ENCODE peak calls at places on chromosomes 2 and 18, in nine cellular contexts. R, L, Z, P, T, K, X, V and U are unnamed samples. For H3K4me1, the result is how much of the 10 kb centered on the place peaks cover.

GRCh38 chr18:23268641-23269040 is 133.4 kb downstream of the CABLES1 start:
- DNase-seq in R (no peak), L (no peak), K (no peak), Z (no peak), X (no peak), V (no peak), P (no peak), T (no peak), U (no peak)

GRCh38 chr2:182038579-182038978 is 52.9 kb downstream of the PPP1R1C start:
- DNase-seq in X (no peak), L (no peak), V (no peak), T (no peak), P (no peak), R (peak), Z (peak), K (no peak), U (no peak)

GRCh38 chr18:68925268-68925667 is 127.4 kb downstream of the CCDC102B start:
- DNase-seq in K (peak), L (no peak), Z (peak), X (peak), V (no peak), P (no peak), T (peak), R (no peak), U (no peak)

GRCh38 chr2:41400057-41400665 is 647.7 kb upstream of the PKDCC start:
- DNase-seq in Z (peak), R (no peak), X (peak), T (no peak), P (no peak), L (no peak), V (no peak), K (peak), U (no peak)

GRCh38 chr2:64212801-64213321 is 68.6 kb upstream of the PELI1 start:
- DNase-seq in R (no peak), X (peak), K (no peak), L (no peak), Z (peak), V (no peak), P (no peak), T (no peak), U (no peak)

GRCh38 chr2:20577495-20578235 is 73.2 kb downstream of the HS1BP3 start:
- DNase-seq in V (no peak), K (no peak), P (no peak), L (no peak), T (no peak), X (no peak), Z (peak), R (no peak), U (no peak)

GRCh38 chr2:215713393-215713792 is 277.5 kb upstream of the FN1 start:
- DNase-seq in Z (peak), V (no peak), L (no peak), T (no peak), P (no peak), R (no peak), X (no peak), K (no peak), U (no peak)

GRCh38 chr2:220510668-220511067 is 883.2 kb downstream of the SLC4A3 start:
- DNase-seq in X (no peak), P (no peak), V (no peak), Z (peak), R (no peak), K (no peak), L (no peak), T (no peak), U (no peak)

GRCh38 chr18:41146301-41146700 is 808.7 kb upstream of the PIK3C3 start:
- DNase-seq in L (no peak), V (no peak), Z (no peak), T (no peak), X (peak), K (peak), R (no peak), P (no peak), U (no peak)

GRCh38 chr2:33812707-33813106 is 213.6 kb upstream of the FAM98A start:
- DNase-seq in K (no peak), T (no peak), Z (peak), L (no peak), X (no peak), R (no peak), P (no peak), V (no peak), U (no peak)

GRCh38 chr2:215105607-215106354 is 32.6 kb downstream of the ABCA12 start:
- DNase-seq in P (no peak), R (no peak), V (no peak), L (no peak), Z (peak), X (no peak), T (no peak), K (no peak), U (no peak)

GRCh38 chr2:148603562-148603920 is 41.0 kb upstream of the EPC2 start:
- DNase-seq in T (no peak), V (no peak), P (no peak), X (no peak), L (no peak), R (no peak), K (no peak), Z (no peak), U (no peak)

GRCh38 chr2:202574541-202574940 is 60.2 kb upstream of the FAM117B start:
- DNase-seq in X (no peak), K (no peak), V (no peak), P (no peak), T (no peak), R (no peak), Z (peak), L (no peak), U (no peak)

GRCh38 chr2:189659734-189660133 is 1.5 kb upstream of the ASNSD1 start:
- DNase-seq in Z (no peak), P (no peak), R (no peak), L (no peak), X (no peak), V (no peak), T (no peak), K (no peak), U (no peak)

GRCh38 chr2:120347387-120348010 is 1.6 kb downstream of the INHBB start:
- DNase-seq in V (no peak), Z (peak), X (peak), K (peak), P (no peak), R (no peak), T (no peak), L (no peak), U (peak)

GRCh38 chr2:38945372-38945771 is 55.7 kb downstream of the ARHGEF33 start:
- DNase-seq in X (no peak), Z (no peak), P (no peak), R (no peak), K (no peak), L (no peak), V (no peak), T (no peak), U (no peak)

GRCh38 chr2:44844651-44845270 is 96.7 kb upstream of the SIX3 start:
- DNase-seq in Z (peak), L (no peak), X (no peak), T (no peak), K (no peak), V (no peak), R (no peak), P (no peak), U (no peak)

GRCh38 chr2:160220545-160221009 is 20.5 kb upstream of the ITGB6 start:
- DNase-seq in T (no peak), Z (no peak), P (no peak), V (no peak), X (peak), L (no peak), K (no peak), R (no peak), U (no peak)

GRCh38 chr2:156437876-156438410 is 1.8 kb downstream of the GPD2 start:
- DNase-seq in L (no peak), P (no peak), Z (peak), V (no peak), R (no peak), X (no peak), K (no peak), T (no peak), U (no peak)

GRCh38 chr2:203869610-203870042 is 2.1 kb downstream of the CTLA4 start:
- DNase-seq in V (no peak), P (peak), X (no peak), T (no peak), Z (no peak), K (no peak), L (no peak), R (no peak), U (no peak)

GRCh38 chr2:241813080-241813805 is 4.2 kb downstream of the NEU4 start:
- DNase-seq in P (no peak), R (no peak), L (peak), X (no peak), T (no peak), Z (no peak), K (no peak), V (no peak), U (peak)

GRCh38 chr2:150410809-150411208 is 76.7 kb downstream of the RND3 start:
- DNase-seq in P (no peak), Z (peak), R (no peak), X (peak), T (no peak), V (no peak), K (peak), L (no peak), U (no peak)

GRCh38 chr2:239257511-239257937 is 143.3 kb downstream of the HDAC4 start:
- DNase-seq in X (no peak), K (no peak), L (no peak), P (no peak), V (no peak), Z (peak), T (no peak), R (no peak), U (no peak)

GRCh38 chr2:222268311-222268980 is 30.4 kb downstream of the PAX3 start:
- DNase-seq in K (no peak), L (no peak), X (no peak), P (no peak), V (no peak), Z (no peak), R (no peak), T (no peak), U (no peak)

GRCh38 chr2:101219281-101219680 is 33.4 kb upstream of the CNOT11 start:
- DNase-seq in R (no peak), L (no peak), T (no peak), V (no peak), Z (no peak), K (no peak), X (no peak), P (no peak), U (no peak)

GRCh38 chr2:152200562-152201465 is 25.3 kb upstream of the STAM2 start:
- DNase-seq in Z (peak), T (peak), P (no peak), V (peak), K (peak), X (peak), R (peak), L (no peak), U (peak)

GRCh38 chr18:59918320-59918755 is 18.5 kb downstream of the PMAIP1 start:
- DNase-seq in X (no peak), V (no peak), Z (peak), R (peak), L (peak), K (peak), P (no peak), T (no peak), U (peak)

GRCh38 chr2:85707304-85707703 is 13.1 kb downstream of the GNLY start:
- DNase-seq in K (peak), R (peak), V (peak), X (peak), L (no peak), P (peak), Z (peak), T (peak), U (no peak)

DNA sequence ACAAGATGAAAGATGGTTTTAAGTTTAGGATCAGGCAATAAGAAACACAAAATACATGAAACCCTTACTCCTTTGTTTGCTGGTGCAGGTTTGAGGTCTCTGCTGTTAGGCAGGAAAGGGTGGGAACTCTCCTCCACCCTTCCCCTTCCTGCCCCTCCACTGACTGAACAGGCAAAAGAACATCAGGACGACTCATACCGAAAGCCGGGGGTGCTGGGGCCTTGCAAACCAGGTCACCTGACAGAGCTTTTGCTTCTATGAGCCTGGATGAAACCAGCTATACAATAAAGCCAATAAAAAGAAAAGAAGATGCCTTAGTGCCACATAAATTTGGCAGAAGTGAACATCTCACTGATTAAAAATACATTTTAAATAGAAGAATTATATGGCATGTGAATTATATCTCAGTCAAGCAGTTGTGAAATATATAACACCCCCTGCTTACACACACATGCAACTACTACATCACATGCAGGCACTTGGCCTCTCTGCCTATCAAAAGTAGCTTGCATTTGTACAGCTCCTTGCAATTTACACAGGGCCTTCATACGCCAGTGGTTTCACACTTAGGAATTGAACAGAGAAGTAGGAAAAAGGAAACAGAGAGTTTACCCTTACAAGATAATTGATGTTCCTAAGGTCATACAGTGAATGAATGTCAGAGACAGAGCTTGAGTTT is 215.1 kb upstream of the TRIB2 start:
- DNase-seq in R (no peak), P (peak), X (no peak), L (no peak), T (no peak), V (peak), K (no peak), Z (peak), U (peak)
- H3K4me3 ChIP-seq in R (no peak), P (peak), X (no peak), L (no peak), T (no peak), V (no peak), K (no peak), Z (no peak), U (no peak)

DNA sequence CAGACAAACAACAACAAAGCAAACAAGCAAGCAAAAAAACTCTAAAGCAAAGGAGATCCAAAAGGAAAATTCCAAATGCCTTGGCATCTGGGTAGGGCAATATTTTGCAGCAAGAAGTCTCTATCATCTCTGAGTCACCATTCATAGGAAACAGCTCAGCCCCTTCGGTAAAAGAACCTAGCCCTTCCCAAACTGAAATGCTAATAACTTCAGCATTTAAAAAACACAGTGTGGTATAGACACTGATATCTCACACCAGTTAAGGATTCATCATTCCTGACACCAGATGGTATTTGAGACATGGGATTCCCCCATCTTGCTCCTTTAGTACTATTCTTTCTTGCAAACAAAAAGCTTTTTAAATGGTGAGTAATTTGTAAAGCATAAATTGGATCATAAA is 491.8 kb downstream of the TXNL1 start:
- DNase-seq in P (no peak), R (no peak), L (no peak), K (no peak), T (no peak), V (no peak), X (no peak), Z (peak), U (no peak)
- H3K27ac ChIP-seq in P (no peak), R (no peak), L (no peak), K (no peak), T (no peak), V (no peak), X (no peak), Z (peak), U (no peak)

DNA sequence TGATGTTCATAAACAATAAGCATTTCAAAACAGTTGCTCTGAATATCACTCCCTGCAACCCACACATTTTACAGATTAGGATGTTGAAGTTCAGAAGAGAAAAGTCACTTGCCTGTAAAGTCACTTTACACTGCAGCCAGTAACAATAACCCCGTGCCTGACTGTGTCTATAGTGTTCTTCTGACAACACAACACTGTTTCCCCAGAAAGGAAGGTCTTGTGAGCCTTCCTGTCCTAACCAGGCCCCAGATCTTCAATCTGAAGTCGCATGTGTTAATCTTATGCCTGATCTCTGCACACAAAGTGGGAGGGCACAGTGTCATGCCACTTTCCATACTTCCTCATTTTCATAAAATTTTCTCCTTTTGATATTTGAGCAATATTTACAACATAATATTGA is 120.2 kb downstream of the FEZ2 start:
- DNase-seq in P (no peak), X (no peak), T (no peak), Z (no peak), K (no peak), R (no peak), V (no peak), L (no peak), U (no peak)
- H3K4me1 ChIP-seq in P (under half), X (under half), T (half or more), Z (half or more), K (under half), R (half or more), V (under half), L (under half), U (under half)

DNA sequence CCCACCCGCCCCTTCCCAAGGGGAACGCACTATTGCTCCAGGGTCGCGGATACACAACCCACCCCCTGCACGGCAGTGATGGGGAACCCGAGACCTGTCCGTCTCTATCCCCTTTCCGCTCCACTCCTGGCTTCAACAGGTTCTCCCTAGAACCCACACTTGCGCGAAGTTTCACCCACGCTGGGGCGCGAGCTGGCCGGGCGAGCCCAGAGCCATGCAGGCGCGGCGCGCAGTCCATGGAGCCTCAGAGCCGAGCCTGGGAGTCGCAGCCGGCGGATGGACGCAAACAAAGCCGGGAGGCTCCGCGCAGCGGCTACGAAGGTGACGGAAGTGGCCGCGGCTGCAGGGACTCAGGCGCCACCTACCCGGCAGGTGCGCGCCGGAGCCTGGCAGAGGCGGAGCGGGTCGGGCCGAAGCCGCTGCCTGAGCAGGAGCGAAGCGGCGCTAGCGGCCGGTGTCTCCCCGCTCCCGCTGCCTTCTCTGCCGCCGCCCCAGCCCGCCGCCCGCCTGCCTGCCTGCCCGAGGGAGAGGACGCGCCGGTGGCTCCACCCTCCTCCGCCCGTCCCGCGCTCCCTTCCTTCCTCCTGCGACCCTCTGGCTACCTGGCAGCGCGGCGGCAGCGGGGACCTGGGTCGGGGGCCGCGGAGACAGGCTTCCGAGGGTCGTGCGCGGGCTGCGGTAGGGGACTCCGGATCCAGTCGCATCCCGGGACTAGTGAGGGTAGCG is 14.0 kb downstream of the ALPG start:
- DNase-seq in P (no peak), R (peak), Z (peak), T (no peak), K (peak), X (peak), L (no peak), V (no peak), U (no peak)
- H3K4me3 ChIP-seq in P (no peak), R (peak), Z (peak), T (peak), K (peak), X (peak), L (peak), V (no peak), U (peak)

DNA sequence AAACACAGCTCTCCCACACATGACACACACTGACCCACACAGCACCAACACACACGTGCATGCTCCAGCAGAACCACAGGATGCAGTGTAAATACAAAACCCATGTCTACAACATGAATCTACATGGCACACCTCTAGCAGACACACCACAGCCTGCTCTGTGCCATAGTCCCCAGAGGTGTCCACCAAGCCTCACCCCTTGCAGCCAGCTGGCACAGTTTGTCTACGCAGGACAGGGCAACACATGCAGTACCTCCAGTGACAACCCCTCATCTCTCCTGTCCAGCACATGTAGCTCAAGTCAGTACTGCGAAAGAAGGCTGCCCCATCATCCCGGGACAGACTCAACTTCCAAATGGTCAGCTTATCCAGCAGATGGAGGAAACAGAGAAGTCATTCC is 18.9 kb downstream of the CELF4 start:
- DNase-seq in V (no peak), P (no peak), Z (no peak), R (no peak), K (no peak), L (no peak), X (no peak), T (no peak), U (no peak)
- H3K27ac ChIP-seq in V (no peak), P (no peak), Z (no peak), R (no peak), K (no peak), L (no peak), X (no peak), T (no peak), U (no peak)

GRCh38 chr2:96201338-96201737 is 7.3 kb downstream of the STARD7 start:
- DNase-seq in Z (no peak), K (no peak), X (no peak), R (no peak), V (no peak), L (no peak), P (no peak), T (no peak), U (no peak)
- H3K4me1 ChIP-seq in Z (half or more), K (under half), X (under half), R (half or more), V (half or more), L (under half), P (half or more), T (under half), U (under half)